ENCODE peak calls at places on chromosome 14, in six cellular contexts. J is epithelial cell of esophagus; Z is NCI-H345; F is adrenal gland; T is activated CD4-positive, alpha-beta T cell treated with anti-CD3 and anti-CD28 coated beads, Interleukin-2, amount 50 U/mL, for 24 hours; Q is frontal cortex. H is an unnamed sample.

GRCh38 chr14:92497391-92497790 is 16.2 kb upstream of the RIN3 start:
- DNase-seq in J (no peak), Z (no peak), T (no peak), Q (no peak), F (no peak), H (no peak)

GRCh38 chr14:84403585-84403984 is 1126.4 kb upstream of the FLRT2 start:
- DNase-seq in Q (no peak), F (no peak), T (no peak), Z (no peak), J (peak; percentile 58), H (no peak)

GRCh38 chr14:64856528-64857445 is 22.9 kb downstream of the SPTB start:
- DNase-seq in Q (no peak), J (no peak), T (no peak), F (no peak), Z (no peak), H (no peak)

GRCh38 chr14:55446127-55446736 is 5.8 kb upstream of the TBPL2 start:
- DNase-seq in F (peak; percentile 88), T (peak; percentile 12), Z (peak; percentile 80), Q (peak; percentile 41), J (peak; percentile 81), H (peak; percentile 80)

GRCh38 chr14:71006200-71006563 is 98.9 kb downstream of the PCNX1 start:
- DNase-seq in Z (no peak), T (no peak), Q (no peak), F (no peak), J (peak; percentile 6), H (no peak)

GRCh38 chr14:100438678-100439592 is 115.8 kb downstream of the SLC25A47 start:
- DNase-seq in J (peak; percentile 98), T (no peak), Q (no peak), F (peak; percentile 86), Z (peak; percentile 13), H (peak; percentile 72)

GRCh38 chr14:72788972-72789728 is 104.8 kb downstream of the DPF3 start:
- DNase-seq in Z (no peak), J (no peak), T (no peak), F (no peak), Q (no peak), H (no peak)

GRCh38 chr14:56666716-56667115 is 87.1 kb downstream of the TMEM260 start:
- DNase-seq in F (no peak), T (no peak), Q (no peak), J (peak; percentile 85), Z (no peak), H (peak; percentile 27)

GRCh38 chr14:22070119-22070982 is 396.7 kb upstream of the OR4E1 start:
- DNase-seq in J (peak; percentile 8), Z (no peak), T (no peak), Q (no peak), F (no peak), H (no peak)

GRCh38 chr14:100348779-100349708 is 25.9 kb downstream of the SLC25A47 start:
- DNase-seq in T (no peak), J (no peak), Z (peak; percentile 88), F (peak; percentile 17), Q (no peak), H (no peak)

GRCh38 chr14:64762044-64763034 is 58.1 kb downstream of the PLEKHG3 start:
- DNase-seq in T (no peak), J (peak; percentile 88), F (peak; percentile 86), Q (no peak), Z (peak; percentile 90), H (peak; percentile 91)

GRCh38 chr14:64439141-64439540 is 26.2 kb upstream of the AKAP5 start:
- DNase-seq in T (no peak), Q (no peak), Z (no peak), J (no peak), F (no peak), H (no peak)

GRCh38 chr14:68397371-68397779 is 395.5 kb downstream of the ZFP36L1 start:
- DNase-seq in F (peak; percentile 73), T (no peak), J (peak; percentile 37), Z (no peak), Q (no peak), H (no peak)

GRCh38 chr14:104731249-104731924 is 7.4 kb downstream of the ADSS1 start:
- DNase-seq in J (no peak), F (no peak), T (no peak), Q (no peak), Z (no peak), H (peak; percentile 31)

GRCh38 chr14:56933446-56933845 is 123.2 kb upstream of the OTX2 start:
- DNase-seq in Q (no peak), F (no peak), J (peak; percentile 9), Z (no peak), T (no peak), H (no peak)

GRCh38 chr14:67010602-67011001 is 178.6 kb upstream of the GARIN2 start:
- DNase-seq in Q (no peak), T (no peak), F (no peak), J (no peak), Z (no peak), H (no peak)

GRCh38 chr14:90288646-90289355 is 32.4 kb downstream of the PSMC1 start:
- DNase-seq in F (no peak), Q (no peak), T (no peak), Z (no peak), J (no peak), H (no peak)

GRCh38 chr14:93007225-93007997 is 84.5 kb downstream of the CHGA start:
- DNase-seq in Q (no peak), J (peak; percentile 86), F (peak; percentile 87), Z (no peak), T (no peak), H (peak; percentile 6)

GRCh38 chr14:92794547-92794941 is 439 bp downstream of the GOLGA5 start:
- DNase-seq in J (peak; percentile 24), Z (no peak), Q (no peak), T (no peak), F (no peak), H (peak; percentile 40)

GRCh38 chr14:57261604-57262003 is 7.1 kb downstream of the EXOC5 start:
- DNase-seq in F (no peak), Q (no peak), J (no peak), Z (no peak), T (no peak), H (no peak)

GRCh38 chr14:105470812-105471771 is 3.5 kb upstream of the CRIP2 start:
- DNase-seq in J (no peak), T (no peak), Q (no peak), Z (peak; percentile 87), F (no peak), H (peak; percentile 52)

GRCh38 chr14:90645842-90646443 is 170.3 kb downstream of the TTC7B start:
- DNase-seq in Q (no peak), T (no peak), Z (no peak), F (no peak), J (peak; percentile 43), H (no peak)

GRCh38 chr14:99548285-99548684 is 55.7 kb downstream of the CCDC85C start:
- DNase-seq in J (no peak), T (no peak), F (no peak), Z (peak; percentile 81), Q (no peak), H (no peak)

GRCh38 chr14:72743626-72744025 is 150.3 kb downstream of the DPF3 start:
- DNase-seq in T (no peak), J (no peak), F (no peak), Z (no peak), Q (no peak), H (no peak)

GRCh38 chr14:30840086-30840779 is 34.1 kb upstream of the COCH start:
- DNase-seq in J (no peak), T (no peak), Z (no peak), Q (no peak), F (no peak), H (no peak)

GRCh38 chr14:103594265-103594664 is 31.5 kb downstream of the COA8 start:
- DNase-seq in F (no peak), Q (peak; percentile 58), Z (peak; percentile 85), J (peak; percentile 84), T (no peak), H (peak; percentile 8)

GRCh38 chr14:32329146-32329545 is at the start of gene AKAP6:
- DNase-seq in J (no peak), T (no peak), Q (peak; percentile 38), Z (no peak), F (no peak), H (peak; percentile 30)

GRCh38 chr14:52021971-52022600 is 32.7 kb downstream of the RTRAF start:
- DNase-seq in J (no peak), Q (no peak), T (no peak), F (no peak), Z (no peak), H (peak; percentile 54)

GRCh38 chr14:91912035-91912434 is 35.5 kb downstream of the FBLN5 start:
- DNase-seq in Z (no peak), F (no peak), J (no peak), T (no peak), Q (no peak), H (no peak)

H was measured in mesenchymal stem cell.